ENCODE peak calls at places on chromosomes 3 and 15, in eight cellular contexts. B is T-cell; I is GM12892; F is COR-L47; Y is NCI-H1436; Z is activated T-cell treated with anti-CD3 and anti-CD28 coated beads, Interleukin-2, amount 50 U/mL, for 1 hour; R is RWPE2; U is T-helper 2 cell. S is an unnamed sample.

GRCh38 chr3:110311526-110311925 is 760.1 kb upstream of the NECTIN3 start:
- DNase-seq in B (no peak), Z (no peak), I (no peak), F (no peak), U (no peak), Y (no peak), R (no peak), S (no peak)

GRCh38 chr3:99901200-99901926 is 83.7 kb downstream of the CMSS1 start:
- DNase-seq in I (no peak), R (no peak), F (peak), B (no peak), U (no peak), Y (peak), Z (no peak), S (peak)

GRCh38 chr3:150038830-150039229 is 68.1 kb upstream of the PFN2 start:
- DNase-seq in Z (no peak), R (no peak), F (no peak), U (no peak), B (no peak), Y (no peak), I (no peak), S (no peak)

GRCh38 chr3:45440562-45440961 is 52.2 kb downstream of the LARS2 start:
- DNase-seq in B (no peak), Y (no peak), R (no peak), U (no peak), I (no peak), Z (no peak), F (no peak), S (no peak)

GRCh38 chr3:185153170-185153733 is 392 bp upstream of the C3orf70 start:
- DNase-seq in U (no peak), I (peak), R (peak), F (no peak), Z (no peak), B (no peak), Y (no peak), S (no peak)

GRCh38 chr15:64842099-64842940 is 605 bp downstream of the PLEKHO2 start:
- DNase-seq in F (no peak), Z (peak), Y (no peak), R (no peak), U (no peak), I (no peak), B (no peak), S (peak)

GRCh38 chr3:43233062-43233461 is 53.3 kb upstream of the SNRK start:
- DNase-seq in Y (no peak), F (no peak), Z (no peak), U (no peak), R (no peak), B (no peak), I (no peak), S (no peak)

GRCh38 chr15:38129531-38130199 is 123.0 kb upstream of the SPRED1 start:
- DNase-seq in Z (no peak), B (no peak), U (no peak), R (peak), I (no peak), F (no peak), Y (no peak), S (peak)

GRCh38 chr15:49242820-49243219 is 72.8 kb downstream of the GALK2 start:
- DNase-seq in Z (no peak), I (no peak), F (no peak), U (no peak), R (no peak), B (no peak), Y (no peak), S (peak)